ENCODE peak calls at places on chromosome 7, in nine cellular contexts. One of them, this sample, is unnamed.

GRCh38 chr7:294440-295154 is 4.6 kb downstream of the FOXL3 start:
- DNase-seq in WTC11: no peak
- DNase-seq in GM12865: no peak
- DNase-seq in Caco-2: no peak
- DNase-seq in NB4: no peak
- DNase-seq in osteocyte: no peak
- DNase-seq in uterus: no peak
- DNase-seq in transverse colon: peak
- DNase-seq in fibroblast of pulmonary artery: no peak
- DNase-seq in this sample: no peak

GRCh38 chr7:151010307-151011096 is 13.8 kb downstream of the ATG9B start:
- DNase-seq in WTC11: no peak
- DNase-seq in GM12865: no peak
- DNase-seq in Caco-2: no peak
- DNase-seq in NB4: no peak
- DNase-seq in osteocyte: no peak
- DNase-seq in uterus: no peak
- DNase-seq in transverse colon: no peak
- DNase-seq in fibroblast of pulmonary artery: peak
- DNase-seq in this sample: peak

GRCh38 chr7:120695848-120696247 is 162.1 kb downstream of the TSPAN12 start:
- DNase-seq in WTC11: no peak
- DNase-seq in GM12865: no peak
- DNase-seq in Caco-2: no peak
- DNase-seq in NB4: no peak
- DNase-seq in osteocyte: no peak
- DNase-seq in uterus: no peak
- DNase-seq in transverse colon: no peak
- DNase-seq in fibroblast of pulmonary artery: no peak
- DNase-seq in this sample: no peak

GRCh38 chr7:31051598-31052503 is at the start of gene ADCYAP1R1:
- DNase-seq in WTC11: peak
- DNase-seq in GM12865: no peak
- DNase-seq in Caco-2: no peak
- DNase-seq in NB4: no peak
- DNase-seq in osteocyte: no peak
- DNase-seq in uterus: peak
- DNase-seq in transverse colon: no peak
- DNase-seq in fibroblast of pulmonary artery: no peak
- DNase-seq in this sample: no peak

GRCh38 chr7:40356871-40357676 is 222.3 kb downstream of the SUGCT start:
- DNase-seq in WTC11: no peak
- DNase-seq in GM12865: no peak
- DNase-seq in Caco-2: no peak
- DNase-seq in NB4: no peak
- DNase-seq in osteocyte: no peak
- DNase-seq in uterus: no peak
- DNase-seq in transverse colon: no peak
- DNase-seq in fibroblast of pulmonary artery: peak
- DNase-seq in this sample: peak

GRCh38 chr7:16114633-16115032 is 306.7 kb downstream of the CRPPA start:
- DNase-seq in WTC11: no peak
- DNase-seq in GM12865: no peak
- DNase-seq in Caco-2: peak
- DNase-seq in NB4: peak
- DNase-seq in osteocyte: no peak
- DNase-seq in uterus: no peak
- DNase-seq in transverse colon: no peak
- DNase-seq in fibroblast of pulmonary artery: peak
- DNase-seq in this sample: peak

GRCh38 chr7:151633516-151633812 is 113.8 kb upstream of the RHEB start:
- DNase-seq in WTC11: no peak
- DNase-seq in GM12865: no peak
- DNase-seq in Caco-2: no peak
- DNase-seq in NB4: no peak
- DNase-seq in osteocyte: no peak
- DNase-seq in uterus: no peak
- DNase-seq in transverse colon: no peak
- DNase-seq in fibroblast of pulmonary artery: no peak
- DNase-seq in this sample: no peak

GRCh38 chr7:117017017-117017451 is 63.7 kb downstream of the ST7 start:
- DNase-seq in WTC11: no peak
- DNase-seq in GM12865: peak
- DNase-seq in Caco-2: no peak
- DNase-seq in NB4: no peak
- DNase-seq in osteocyte: no peak
- DNase-seq in uterus: no peak
- DNase-seq in transverse colon: no peak
- DNase-seq in fibroblast of pulmonary artery: no peak
- DNase-seq in this sample: no peak

GRCh38 chr7:151451156-151451555 is 11.2 kb upstream of the CRYGN start:
- DNase-seq in WTC11: no peak
- DNase-seq in GM12865: no peak
- DNase-seq in Caco-2: no peak
- DNase-seq in NB4: no peak
- DNase-seq in osteocyte: no peak
- DNase-seq in uterus: peak
- DNase-seq in transverse colon: peak
- DNase-seq in fibroblast of pulmonary artery: no peak
- DNase-seq in this sample: no peak

GRCh38 chr7:112745635-112746034 is 44.6 kb downstream of the TMEM168 start:
- DNase-seq in WTC11: no peak
- DNase-seq in GM12865: no peak
- DNase-seq in Caco-2: no peak
- DNase-seq in NB4: no peak
- DNase-seq in osteocyte: no peak
- DNase-seq in uterus: no peak
- DNase-seq in transverse colon: no peak
- DNase-seq in fibroblast of pulmonary artery: no peak
- DNase-seq in this sample: no peak

GRCh38 chr7:69735582-69735981 is 137.3 kb downstream of the AUTS2 start:
- DNase-seq in WTC11: no peak
- DNase-seq in GM12865: no peak
- DNase-seq in Caco-2: no peak
- DNase-seq in NB4: no peak
- DNase-seq in osteocyte: no peak
- DNase-seq in uterus: no peak
- DNase-seq in transverse colon: no peak
- DNase-seq in fibroblast of pulmonary artery: no peak
- DNase-seq in this sample: no peak

GRCh38 chr7:7595451-7595850 is 28.8 kb downstream of the MIOS start:
- DNase-seq in WTC11: no peak
- DNase-seq in GM12865: no peak
- DNase-seq in Caco-2: no peak
- DNase-seq in NB4: peak
- DNase-seq in osteocyte: no peak
- DNase-seq in uterus: no peak
- DNase-seq in transverse colon: no peak
- DNase-seq in fibroblast of pulmonary artery: peak
- DNase-seq in this sample: peak

GRCh38 chr7:130940907-130941306 is 206.9 kb upstream of the KLF14 start:
- DNase-seq in WTC11: no peak
- DNase-seq in GM12865: no peak
- DNase-seq in Caco-2: no peak
- DNase-seq in NB4: no peak
- DNase-seq in osteocyte: no peak
- DNase-seq in uterus: no peak
- DNase-seq in transverse colon: no peak
- DNase-seq in fibroblast of pulmonary artery: no peak
- DNase-seq in this sample: no peak

GRCh38 chr7:8823486-8823885 is 390.1 kb downstream of the NXPH1 start:
- DNase-seq in WTC11: no peak
- DNase-seq in GM12865: no peak
- DNase-seq in Caco-2: peak
- DNase-seq in NB4: peak
- DNase-seq in osteocyte: no peak
- DNase-seq in uterus: no peak
- DNase-seq in transverse colon: no peak
- DNase-seq in fibroblast of pulmonary artery: no peak
- DNase-seq in this sample: no peak

GRCh38 chr7:139574618-139575337 is 51.3 kb downstream of the CLEC2L start:
- DNase-seq in WTC11: no peak
- DNase-seq in GM12865: no peak
- DNase-seq in Caco-2: no peak
- DNase-seq in NB4: no peak
- DNase-seq in osteocyte: peak
- DNase-seq in uterus: no peak
- DNase-seq in transverse colon: no peak
- DNase-seq in fibroblast of pulmonary artery: no peak
- DNase-seq in this sample: no peak

GRCh38 chr7:139914306-139914747 is 85.3 kb downstream of the TBXAS1 start:
- DNase-seq in WTC11: no peak
- DNase-seq in GM12865: no peak
- DNase-seq in Caco-2: no peak
- DNase-seq in NB4: no peak
- DNase-seq in osteocyte: no peak
- DNase-seq in uterus: no peak
- DNase-seq in transverse colon: no peak
- DNase-seq in fibroblast of pulmonary artery: peak
- DNase-seq in this sample: peak

GRCh38 chr7:116584721-116585120 is 59.9 kb downstream of the CAV1 start:
- DNase-seq in WTC11: no peak
- DNase-seq in GM12865: no peak
- DNase-seq in Caco-2: no peak
- DNase-seq in NB4: no peak
- DNase-seq in osteocyte: no peak
- DNase-seq in uterus: no peak
- DNase-seq in transverse colon: no peak
- DNase-seq in fibroblast of pulmonary artery: no peak
- DNase-seq in this sample: no peak

GRCh38 chr7:30084195-30084594 is 50.6 kb upstream of the MTURN start:
- DNase-seq in WTC11: no peak
- DNase-seq in GM12865: no peak
- DNase-seq in Caco-2: no peak
- DNase-seq in NB4: no peak
- DNase-seq in osteocyte: no peak
- DNase-seq in uterus: no peak
- DNase-seq in transverse colon: no peak
- DNase-seq in fibroblast of pulmonary artery: no peak
- DNase-seq in this sample: no peak

GRCh38 chr7:157405914-157406810 is 69.4 kb downstream of the DNAJB6 start:
- DNase-seq in WTC11: no peak
- DNase-seq in GM12865: no peak
- DNase-seq in Caco-2: no peak
- DNase-seq in NB4: peak
- DNase-seq in osteocyte: no peak
- DNase-seq in uterus: no peak
- DNase-seq in transverse colon: no peak
- DNase-seq in fibroblast of pulmonary artery: no peak
- DNase-seq in this sample: peak
- TF ChIP-seq CTCF in WTC11: no peak
- TF ChIP-seq CTCF in GM12865: no peak
- TF ChIP-seq CTCF in Caco-2: no peak
- TF ChIP-seq CTCF in NB4: peak
- TF ChIP-seq CTCF in osteocyte: peak
- TF ChIP-seq CTCF in uterus: no peak
- TF ChIP-seq CTCF in transverse colon: no peak
- TF ChIP-seq CTCF in fibroblast of pulmonary artery: no peak
- TF ChIP-seq CTCF in this sample: peak

GRCh38 chr7:51006483-51007235 is 224.0 kb upstream of the GRB10 start:
- DNase-seq in WTC11: no peak
- DNase-seq in GM12865: no peak
- DNase-seq in Caco-2: no peak
- DNase-seq in NB4: no peak
- DNase-seq in osteocyte: peak
- DNase-seq in uterus: no peak
- DNase-seq in transverse colon: no peak
- DNase-seq in fibroblast of pulmonary artery: no peak
- DNase-seq in this sample: no peak

GRCh38 chr7:51005074-51005473 is 222.4 kb upstream of the GRB10 start:
- DNase-seq in WTC11: no peak
- DNase-seq in GM12865: no peak
- DNase-seq in Caco-2: no peak
- DNase-seq in NB4: no peak
- DNase-seq in osteocyte: no peak
- DNase-seq in uterus: no peak
- DNase-seq in transverse colon: no peak
- DNase-seq in fibroblast of pulmonary artery: no peak
- DNase-seq in this sample: no peak

DNA sequence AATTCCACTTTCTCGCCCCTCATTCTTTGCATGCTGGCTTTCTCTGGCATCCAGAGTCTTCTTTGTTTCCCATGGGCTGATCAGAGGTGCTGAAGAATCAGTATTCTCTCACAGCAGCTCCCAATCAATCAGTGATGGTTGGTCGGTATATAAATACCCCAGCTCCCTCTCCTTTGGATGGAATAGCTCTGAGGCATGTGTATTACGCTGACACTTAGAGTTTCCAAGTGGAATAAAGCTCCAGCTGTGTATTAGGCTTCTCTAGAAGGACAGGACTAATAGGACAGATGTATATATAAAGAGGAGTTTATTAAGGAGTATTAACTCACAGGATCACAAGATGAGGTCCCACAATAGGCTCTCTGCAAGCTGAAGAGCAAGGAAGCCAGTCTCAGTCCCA is 218.3 kb upstream of the GRB10 start:
- DNase-seq in WTC11: no peak
- DNase-seq in GM12865: no peak
- DNase-seq in Caco-2: no peak
- DNase-seq in NB4: peak
- DNase-seq in osteocyte: no peak
- DNase-seq in uterus: no peak
- DNase-seq in transverse colon: no peak
- DNase-seq in fibroblast of pulmonary artery: peak
- DNase-seq in this sample: no peak
- TF ChIP-seq CTCF in WTC11: no peak
- TF ChIP-seq CTCF in GM12865: no peak
- TF ChIP-seq CTCF in Caco-2: no peak
- TF ChIP-seq CTCF in NB4: peak
- TF ChIP-seq CTCF in osteocyte: peak
- TF ChIP-seq CTCF in uterus: no peak
- TF ChIP-seq CTCF in transverse colon: no peak
- TF ChIP-seq CTCF in fibroblast of pulmonary artery: peak
- TF ChIP-seq CTCF in this sample: no peak

DNA sequence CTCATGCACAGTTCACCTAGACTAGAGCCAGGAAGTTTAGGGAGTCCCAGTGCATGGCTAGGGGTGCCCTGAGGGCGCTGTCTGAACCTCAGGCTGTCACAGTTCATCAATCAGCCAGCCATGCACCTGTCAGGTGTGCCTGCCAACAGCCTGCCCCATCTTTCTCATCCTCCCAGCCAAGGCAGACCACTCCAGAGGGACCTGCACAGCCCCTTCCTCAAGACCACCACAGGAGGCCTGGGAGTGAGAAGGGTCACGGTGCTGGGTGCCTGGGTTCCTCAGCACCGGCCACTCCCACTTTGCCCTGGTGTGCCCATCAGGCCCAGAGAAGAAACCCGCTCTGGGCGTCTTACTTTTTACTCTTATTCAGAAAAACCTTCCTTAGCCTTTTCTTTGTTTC is 8.4 kb downstream of the ATP6V1F start:
- DNase-seq in WTC11: no peak
- DNase-seq in GM12865: no peak
- DNase-seq in Caco-2: no peak
- DNase-seq in NB4: no peak
- DNase-seq in osteocyte: no peak
- DNase-seq in uterus: no peak
- DNase-seq in transverse colon: no peak
- DNase-seq in fibroblast of pulmonary artery: no peak
- DNase-seq in this sample: no peak
- TF ChIP-seq CTCF in WTC11: no peak
- TF ChIP-seq CTCF in GM12865: no peak
- TF ChIP-seq CTCF in Caco-2: no peak
- TF ChIP-seq CTCF in NB4: no peak
- TF ChIP-seq CTCF in osteocyte: no peak
- TF ChIP-seq CTCF in uterus: no peak
- TF ChIP-seq CTCF in transverse colon: no peak
- TF ChIP-seq CTCF in fibroblast of pulmonary artery: no peak
- TF ChIP-seq CTCF in this sample: no peak

GRCh38 chr7:102450242-102450641 is 14.4 kb downstream of the ALKBH4 start:
- DNase-seq in WTC11: no peak
- DNase-seq in GM12865: peak
- DNase-seq in Caco-2: no peak
- DNase-seq in NB4: no peak
- DNase-seq in osteocyte: no peak
- DNase-seq in uterus: no peak
- DNase-seq in transverse colon: peak
- DNase-seq in fibroblast of pulmonary artery: no peak
- DNase-seq in this sample: no peak
- TF ChIP-seq CTCF in WTC11: no peak
- TF ChIP-seq CTCF in GM12865: peak
- TF ChIP-seq CTCF in Caco-2: peak
- TF ChIP-seq CTCF in NB4: peak
- TF ChIP-seq CTCF in osteocyte: no peak
- TF ChIP-seq CTCF in uterus: no peak
- TF ChIP-seq CTCF in transverse colon: no peak
- TF ChIP-seq CTCF in fibroblast of pulmonary artery: peak
- TF ChIP-seq CTCF in this sample: peak

This sample was measured in choroid plexus epithelial cell.